ENCODE peak calls at places on chromosomes 5 and 9, in seven cellular contexts. J is HL-60; F is activated CD4-positive, alpha-beta T cell treated with anti-CD3 and anti-CD28 coated beads for 4 hours; A is hypothalamus; P is substantia nigra; E is pancreas; U is anterior cingulate cortex. V is an unnamed sample.

GRCh38 chr9:33354651-33355211 is 47.6 kb downstream of the AQP7 start:
- DNase-seq in U (no peak), P (no peak), J (no peak), E (no peak), F (no peak), A (no peak), V (no peak)

GRCh38 chr9:86471501-86471900 is 117.3 kb upstream of the TUT7 start:
- DNase-seq in F (no peak), P (no peak), U (no peak), E (no peak), J (no peak), A (no peak), V (no peak)

GRCh38 chr5:96331681-96332361 is 101.2 kb downstream of the PCSK1 start:
- DNase-seq in J (no peak), A (no peak), U (no peak), E (no peak), F (no peak), P (no peak), V (no peak)

GRCh38 chr5:94920570-94920969 is 302.1 kb downstream of the SLF1 start:
- DNase-seq in P (no peak), U (no peak), F (no peak), A (no peak), J (no peak), E (no peak), V (no peak)

GRCh38 chr9:91724068-91724440 is 226.0 kb downstream of the ROR2 start:
- DNase-seq in A (no peak), P (no peak), J (no peak), E (peak), F (no peak), U (no peak), V (no peak)

GRCh38 chr5:149951138-149951749 is 6.7 kb upstream of the PDE6A start:
- DNase-seq in E (no peak), F (no peak), J (no peak), A (no peak), U (no peak), P (no peak), V (no peak)

GRCh38 chr5:123124495-123125171 is 35.6 kb downstream of the PRDM6 start:
- DNase-seq in A (no peak), P (no peak), U (no peak), E (no peak), J (no peak), F (no peak), V (no peak)

GRCh38 chr9:105833271-105833975 is 139.1 kb downstream of the TMEM38B start:
- DNase-seq in A (no peak), U (no peak), E (no peak), F (no peak), J (no peak), P (no peak), V (no peak)

GRCh38 chr5:72064801-72065570 is 42.3 kb upstream of the MAP1B start:
- DNase-seq in P (no peak), A (no peak), U (no peak), E (no peak), F (no peak), J (no peak), V (no peak)

GRCh38 chr9:96015876-96016686 is 140.6 kb downstream of the ERCC6L2 start:
- DNase-seq in U (no peak), F (peak), P (no peak), E (no peak), A (no peak), J (no peak), V (no peak)

GRCh38 chr5:116315531-116315930 is 230.7 kb downstream of the COMMD10 start:
- DNase-seq in F (no peak), U (no peak), E (no peak), J (no peak), P (no peak), A (no peak), V (no peak)

GRCh38 chr9:112332977-112333638 is at the start of gene PTBP3:
- DNase-seq in U (peak), P (peak), A (peak), E (peak), F (peak), J (peak), V (no peak)

GRCh38 chr9:109705515-109705914 is 74.5 kb upstream of the PALM2AKAP2 start:
- DNase-seq in J (no peak), U (no peak), A (no peak), P (no peak), F (no peak), E (no peak), V (no peak)

GRCh38 chr5:68519135-68519534 is 303.6 kb downstream of the PIK3R1 start:
- DNase-seq in F (no peak), J (no peak), A (no peak), U (no peak), E (no peak), P (no peak), V (no peak)

GRCh38 chr5:11075010-11075860 is 314.2 kb upstream of the DAP start:
- DNase-seq in J (no peak), U (peak), P (peak), A (peak), F (no peak), E (peak), V (no peak)

GRCh38 chr5:176682016-176682531 is 34.8 kb downstream of the TSPAN17 start:
- DNase-seq in U (no peak), P (no peak), E (no peak), J (no peak), A (no peak), F (no peak), V (no peak)

GRCh38 chr5:9301200-9301599 is 244.7 kb downstream of the SEMA5A start:
- DNase-seq in J (no peak), E (no peak), F (no peak), U (no peak), P (no peak), A (no peak), V (no peak)

GRCh38 chr9:92292338-92293074 is 991 bp downstream of the IARS1 start:
- DNase-seq in P (no peak), J (no peak), E (no peak), A (no peak), U (no peak), F (no peak), V (no peak)

GRCh38 chr9:18060304-18060934 is 413.5 kb upstream of the ADAMTSL1 start:
- DNase-seq in J (no peak), U (no peak), E (no peak), A (no peak), F (no peak), P (no peak), V (no peak)

GRCh38 chr5:139379626-139380449 is 3.3 kb downstream of the SLC23A1 start:
- DNase-seq in P (no peak), F (no peak), U (no peak), E (peak), J (no peak), A (no peak), V (no peak)

GRCh38 chr9:104635471-104635870 is 17.5 kb upstream of the OR13C9 start:
- DNase-seq in A (no peak), U (no peak), J (no peak), F (no peak), E (no peak), P (no peak), V (no peak)

GRCh38 chr9:98097836-98098235 is 21.2 kb downstream of the TRIM14 start:
- DNase-seq in F (peak), A (no peak), J (no peak), P (no peak), E (no peak), U (no peak), V (no peak)

GRCh38 chr5:160542281-160542680 is 120.6 kb downstream of the PTTG1 start:
- DNase-seq in P (no peak), J (no peak), E (no peak), F (no peak), A (no peak), U (no peak), V (no peak)

GRCh38 chr5:87120518-87121314 is 147.0 kb upstream of the RASA1 start:
- DNase-seq in J (no peak), E (no peak), P (no peak), F (peak), U (no peak), A (no peak), V (no peak)

GRCh38 chr5:168987540-168988300 is 313.2 kb downstream of the SLIT3 start:
- DNase-seq in A (peak), J (no peak), F (no peak), E (peak), P (peak), U (peak), V (no peak)

GRCh38 chr5:177362871-177363507 is 5.3 kb downstream of the RGS14 start:
- DNase-seq in F (peak), J (no peak), P (no peak), A (peak), U (no peak), E (peak), V (no peak)

GRCh38 chr9:95505676-95506437 is 10.9 kb downstream of the PTCH1 start:
- DNase-seq in F (peak), A (peak), P (peak), U (peak), J (no peak), E (no peak), V (no peak)

GRCh38 chr5:5340206-5340729 is 82.2 kb upstream of the ICE1 start:
- DNase-seq in E (no peak), U (no peak), A (no peak), F (no peak), J (no peak), P (no peak), V (peak)

GRCh38 chr9:123929177-123929869 is 603 bp downstream of the DENND1A start:
- DNase-seq in E (peak), J (no peak), F (peak), P (no peak), A (peak), U (no peak), V (no peak)

GRCh38 chr5:95591490-95591901 is 28.4 kb upstream of the GPR150 start:
- DNase-seq in F (no peak), A (no peak), E (no peak), U (no peak), J (no peak), P (no peak), V (no peak)

GRCh38 chr5:98144710-98145109 is 628.8 kb upstream of the RGMB start:
- DNase-seq in U (no peak), P (no peak), F (no peak), A (no peak), E (no peak), J (no peak), V (no peak)

GRCh38 chr5:138352071-138352721 is at the start of gene KDM3B:
- DNase-seq in A (peak), P (peak), J (peak), U (peak), F (peak), E (no peak), V (peak)

V was measured in GOT3.